ENCODE peak calls at places on chromosomes 1 and 21, in seven cellular contexts. Y is breast epithelium; K is fibroblast of pulmonary artery; S is T-helper 1 cell; W is CD8-positive, alpha-beta memory T cell; J is HepG2; Z is NAMALWA. F is an unnamed sample.

GRCh38 chr21:38944903-38945302 is 139.2 kb downstream of the ETS2 start:
- DNase-seq in W (no peak), S (no peak), K (no peak), J (no peak), Y (no peak), Z (no peak), F (no peak)

GRCh38 chr1:46285730-46286477 is 17.5 kb downstream of the LRRC41 start:
- DNase-seq in S (no peak), Z (peak), J (no peak), Y (no peak), K (no peak), W (no peak), F (no peak)

GRCh38 chr1:18109756-18110597 is 2.4 kb downstream of the IGSF21 start:
- DNase-seq in S (no peak), W (no peak), Y (peak), Z (no peak), J (no peak), K (no peak), F (no peak)

GRCh38 chr1:113252166-113252565 is 138.1 kb upstream of the MAGI3 start:
- DNase-seq in J (no peak), Z (no peak), Y (no peak), W (no peak), K (no peak), S (no peak), F (no peak)

GRCh38 chr1:201468844-201469644 is at the start of gene PHLDA3:
- DNase-seq in W (no peak), K (peak), S (no peak), Z (no peak), J (peak), Y (peak), F (peak)

GRCh38 chr1:6016191-6016865 is 24.1 kb upstream of the NPHP4 start:
- DNase-seq in S (no peak), J (no peak), K (peak), Y (no peak), W (no peak), Z (no peak), F (peak)

GRCh38 chr21:19122371-19122770 is 718.8 kb upstream of the TMPRSS15 start:
- DNase-seq in S (no peak), J (no peak), W (no peak), K (no peak), Z (no peak), Y (no peak), F (no peak)

GRCh38 chr1:78036450-78036849 is 9.3 kb upstream of the GIPC2 start:
- DNase-seq in W (no peak), K (no peak), S (no peak), J (no peak), Y (no peak), Z (no peak), F (no peak)

GRCh38 chr1:215923129-215923824 is 356.2 kb downstream of the KCTD3 start:
- DNase-seq in K (no peak), Y (no peak), S (no peak), Z (no peak), W (no peak), J (no peak), F (peak)

GRCh38 chr1:6648556-6648955 is 23.9 kb downstream of the THAP3 start:
- DNase-seq in W (no peak), K (no peak), S (no peak), Y (no peak), J (no peak), Z (no peak), F (no peak)

GRCh38 chr21:32257952-32258785 is 20.7 kb downstream of the MIS18A start:
- DNase-seq in Y (peak), Z (peak), S (no peak), K (peak), W (no peak), J (peak), F (peak)

GRCh38 chr1:31746687-31747086 is 17.5 kb downstream of the ADGRB2 start:
- DNase-seq in Z (no peak), S (no peak), Y (no peak), K (no peak), J (no peak), W (no peak), F (no peak)

GRCh38 chr1:228018961-228019721 is 12.3 kb downstream of the WNT3A start:
- DNase-seq in W (no peak), Y (peak), Z (no peak), S (no peak), K (no peak), J (no peak), F (no peak)

GRCh38 chr1:29271724-29272123 is 35.4 kb downstream of the PTPRU start:
- DNase-seq in S (no peak), K (peak), J (peak), Z (no peak), Y (peak), W (no peak), F (peak)

GRCh38 chr1:117664314-117664713 is 58.5 kb downstream of the TENT5C start:
- DNase-seq in Z (peak), J (no peak), Y (no peak), K (no peak), W (no peak), S (no peak), F (no peak)

GRCh38 chr1:170340259-170340658 is 191.7 kb upstream of the GORAB start:
- DNase-seq in Y (no peak), Z (no peak), J (no peak), S (no peak), W (no peak), K (peak), F (no peak)

GRCh38 chr1:12206792-12207424 is 22.9 kb upstream of the VPS13D start:
- DNase-seq in W (no peak), Y (no peak), S (no peak), K (no peak), Z (no peak), J (no peak), F (no peak)

GRCh38 chr1:189149547-189150375 is 1327.9 kb downstream of the BRINP3 start:
- DNase-seq in J (peak), W (no peak), Y (no peak), K (no peak), Z (peak), S (no peak), F (no peak)

GRCh38 chr1:50645147-50645546 is 221.9 kb upstream of the DMRTA2 start:
- DNase-seq in Z (no peak), S (no peak), K (no peak), Y (no peak), W (no peak), J (peak), F (no peak)

GRCh38 chr1:151839457-151840409 is at the start of gene C2CD4D:
- DNase-seq in W (peak), K (no peak), Z (no peak), Y (peak), S (peak), J (peak), F (no peak)

GRCh38 chr1:240765732-240766363 is 153.9 kb upstream of the GREM2 start:
- DNase-seq in Z (no peak), Y (no peak), S (no peak), J (no peak), W (no peak), K (peak), F (peak)

GRCh38 chr1:156083800-156084790 is 1.8 kb upstream of the MEX3A start:
- DNase-seq in K (no peak), Z (no peak), Y (no peak), W (no peak), J (no peak), S (no peak), F (no peak)

GRCh38 chr1:160193091-160193819 is 2.9 kb downstream of the CASQ1 start:
- DNase-seq in W (peak), K (peak), Z (peak), J (peak), S (peak), Y (peak), F (peak)

GRCh38 chr1:175572932-175573871 is 170.2 kb downstream of the TNR start:
- DNase-seq in Z (no peak), K (no peak), W (no peak), J (no peak), Y (no peak), S (no peak), F (no peak)

GRCh38 chr1:236657398-236657797 is 28.9 kb upstream of the ACTN2 start:
- DNase-seq in Z (no peak), Y (no peak), K (no peak), J (no peak), S (no peak), W (no peak), F (no peak)

GRCh38 chr1:181128592-181129497 is 40.3 kb downstream of the IER5 start:
- DNase-seq in Z (peak), K (no peak), W (no peak), S (no peak), Y (no peak), J (no peak), F (no peak)

GRCh38 chr1:180151508-180151907 is 3.2 kb upstream of the QSOX1 start:
- DNase-seq in S (no peak), Y (no peak), J (no peak), W (no peak), Z (no peak), K (peak), F (peak)

GRCh38 chr1:52713590-52713989 is 12.7 kb upstream of the ZYG11B start:
- DNase-seq in Y (no peak), K (no peak), Z (no peak), S (no peak), W (no peak), J (no peak), F (no peak)

GRCh38 chr1:234239515-234239914 is 133.7 kb upstream of the COA6 start:
- DNase-seq in W (no peak), J (no peak), Y (no peak), K (no peak), Z (no peak), S (no peak), F (no peak)

GRCh38 chr1:201887116-201887866 is 1.4 kb upstream of the SHISA4 start:
- DNase-seq in Z (no peak), W (no peak), S (no peak), K (no peak), Y (no peak), J (no peak), F (no peak)

GRCh38 chr1:229874609-229875008 is 192.4 kb upstream of the GALNT2 start:
- DNase-seq in J (no peak), K (no peak), Z (no peak), W (no peak), S (no peak), Y (no peak), F (no peak)